ENCODE peak calls at places on chromosomes 2 and 18, in six cellular contexts. One of them, this sample, is unnamed.

GRCh38 chr2:61520261-61520660 is 17.9 kb downstream of the XPO1 start:
- DNase-seq in NB4: no peak
- DNase-seq in ELF-1: no peak
- DNase-seq in endodermal cell: peak
- DNase-seq in posterior cingulate gyrus: no peak
- DNase-seq in AG10803: no peak
- DNase-seq in this sample: no peak

GRCh38 chr2:177422271-177422670 is 29.7 kb downstream of the AGPS start:
- DNase-seq in ELF-1: no peak
- DNase-seq in NB4: no peak
- DNase-seq in posterior cingulate gyrus: no peak
- DNase-seq in AG10803: peak
- DNase-seq in endodermal cell: no peak
- DNase-seq in this sample: no peak

GRCh38 chr18:80086281-80086680 is 22.8 kb upstream of the ADNP2 start:
- DNase-seq in ELF-1: no peak
- DNase-seq in NB4: no peak
- DNase-seq in AG10803: no peak
- DNase-seq in posterior cingulate gyrus: no peak
- DNase-seq in endodermal cell: no peak
- DNase-seq in this sample: no peak

GRCh38 chr18:63071566-63072175 is 247.9 kb downstream of the BCL2 start:
- DNase-seq in NB4: peak
- DNase-seq in endodermal cell: no peak
- DNase-seq in AG10803: no peak
- DNase-seq in posterior cingulate gyrus: no peak
- DNase-seq in ELF-1: no peak
- DNase-seq in this sample: no peak

GRCh38 chr2:166593403-166593802 is 99.4 kb upstream of the SCN7A start:
- DNase-seq in NB4: no peak
- DNase-seq in endodermal cell: no peak
- DNase-seq in ELF-1: no peak
- DNase-seq in posterior cingulate gyrus: no peak
- DNase-seq in AG10803: peak
- DNase-seq in this sample: no peak

GRCh38 chr2:162490052-162490717 is 146.3 kb downstream of the GCA start:
- DNase-seq in posterior cingulate gyrus: no peak
- DNase-seq in ELF-1: peak
- DNase-seq in NB4: peak
- DNase-seq in endodermal cell: no peak
- DNase-seq in AG10803: no peak
- DNase-seq in this sample: peak

GRCh38 chr2:225354281-225354774 is 45.2 kb upstream of the NYAP2 start:
- DNase-seq in AG10803: peak
- DNase-seq in ELF-1: peak
- DNase-seq in posterior cingulate gyrus: no peak
- DNase-seq in NB4: no peak
- DNase-seq in endodermal cell: peak
- DNase-seq in this sample: peak

GRCh38 chr2:215961981-215962380 is 51.4 kb downstream of the MREG start:
- DNase-seq in ELF-1: no peak
- DNase-seq in AG10803: no peak
- DNase-seq in endodermal cell: no peak
- DNase-seq in NB4: no peak
- DNase-seq in posterior cingulate gyrus: no peak
- DNase-seq in this sample: no peak

GRCh38 chr2:19073522-19073921 is 284.9 kb downstream of the OSR1 start:
- DNase-seq in endodermal cell: peak
- DNase-seq in posterior cingulate gyrus: no peak
- DNase-seq in NB4: no peak
- DNase-seq in ELF-1: peak
- DNase-seq in AG10803: peak
- DNase-seq in this sample: peak

This sample was measured in mesendoderm.